ENCODE peak calls at places on chromosomes 1 and 21, in six cellular contexts. F is GM12865, O is islet precursor cell, S is IMR-90, X is neuronal stem cell, G is mammary epithelial cell. W is an unnamed sample.

GRCh38 chr1:39539252-39539790 is 37.3 kb downstream of the PABPC4 start:
- DNase-seq in O (peak; percentile 85), X (peak; percentile 50), F (peak; percentile 78), S (peak; percentile 72), G (peak; percentile 45), W (peak; percentile 5)

GRCh38 chr1:208077232-208077751 is 166.4 kb upstream of the CD34 start:
- DNase-seq in X (no peak), G (no peak), S (no peak), F (no peak), O (no peak), W (no peak)

GRCh38 chr1:94709891-94710581 is 110.1 kb upstream of the SLC44A3 start:
- DNase-seq in X (no peak), S (peak; percentile 43), O (peak; percentile 83), G (peak; percentile 26), F (no peak), W (no peak)

GRCh38 chr1:204361341-204361771 is 1.6 kb upstream of the PLEKHA6 start:
- DNase-seq in G (no peak), F (no peak), S (no peak), X (no peak), O (no peak), W (no peak)

GRCh38 chr1:172447641-172448040 is 3.8 kb upstream of the PIGC start:
- DNase-seq in G (peak; percentile 73), O (no peak), F (no peak), S (no peak), X (no peak), W (no peak)

GRCh38 chr1:212289262-212290077 is 4.3 kb downstream of the PPP2R5A start:
- DNase-seq in G (no peak), O (no peak), X (no peak), S (no peak), F (no peak), W (no peak)

GRCh38 chr1:165857046-165857801 is 29.8 kb downstream of the UCK2 start:
- DNase-seq in F (no peak), S (peak; percentile 55), X (no peak), O (peak; percentile 34), G (peak; percentile 22), W (no peak)

GRCh38 chr21:43691086-43691795 is 27.7 kb upstream of the PDXK start:
- DNase-seq in G (no peak), S (no peak), F (no peak), X (no peak), O (peak; percentile 32), W (no peak)

GRCh38 chr1:78491311-78492071 is 717 bp downstream of the PTGFR start:
- DNase-seq in S (peak; percentile 61), X (peak; percentile 23), F (no peak), G (peak; percentile 36), O (peak; percentile 91), W (no peak)

GRCh38 chr1:47031059-47031458 is 7.6 kb downstream of the CYP4X1 start:
- DNase-seq in X (no peak), S (no peak), F (no peak), G (peak; percentile 82), O (no peak), W (no peak)

GRCh38 chr1:160171978-160172377 is 18.4 kb upstream of the CASQ1 start:
- DNase-seq in F (no peak), G (no peak), S (no peak), O (peak; percentile 72), X (no peak), W (no peak)

GRCh38 chr1:8122160-8122476 is 96.0 kb upstream of the ERRFI1 start:
- DNase-seq in F (no peak), S (peak; percentile 60), X (no peak), G (peak; percentile 31), O (peak; percentile 56), W (no peak)